ENCODE peak calls at places on chromosomes 1 and 21, in five cellular contexts. C, Y, R, B and Q are unnamed samples.

GRCh38 chr1:167775178-167775577 is 53.4 kb downstream of the MPZL1 start:
- DNase-seq in Y (no peak), C (peak), B (no peak), R (no peak), Q (no peak)

GRCh38 chr1:85372683-85373446 is 92.1 kb downstream of the DDAH1 start:
- DNase-seq in C (peak), R (no peak), B (no peak), Y (no peak), Q (no peak)

GRCh38 chr1:212012034-212012740 is 23.2 kb downstream of the INTS7 start:
- DNase-seq in C (peak), R (peak), B (peak), Y (peak), Q (peak)

GRCh38 chr1:35243681-35244080 is 24.8 kb upstream of the ZMYM4 start:
- DNase-seq in C (no peak), Y (no peak), R (no peak), B (no peak), Q (no peak)

GRCh38 chr1:97017895-97018294 is 296.3 kb downstream of the PTBP2 start:
- DNase-seq in C (no peak), R (no peak), B (no peak), Y (peak), Q (no peak)

GRCh38 chr1:240797050-240797449 is 185.1 kb upstream of the GREM2 start:
- DNase-seq in C (peak), R (no peak), B (no peak), Y (no peak), Q (no peak)

GRCh38 chr1:194873328-194873923 is 1687.0 kb upstream of the B3GALT2 start:
- DNase-seq in Y (no peak), R (no peak), B (no peak), C (peak), Q (no peak)

GRCh38 chr1:45299981-45300668 is 26.6 kb upstream of the HPDL start:
- DNase-seq in C (peak), Y (peak), R (no peak), B (peak), Q (peak)

GRCh38 chr1:18109756-18110597 is 2.4 kb downstream of the IGSF21 start:
- DNase-seq in Y (peak), B (no peak), C (peak), R (peak), Q (peak)

GRCh38 chr1:2088434-2088833 is 38.2 kb downstream of the PRKCZ start:
- DNase-seq in B (peak), Y (no peak), C (peak), R (no peak), Q (no peak)

GRCh38 chr1:20380616-20381035 is 90.0 kb downstream of the VWA5B1 start:
- DNase-seq in R (no peak), Y (no peak), B (no peak), C (peak), Q (peak)

GRCh38 chr21:46675595-46676280 is 40.3 kb downstream of the PRMT2 start:
- DNase-seq in B (no peak), R (no peak), C (no peak), Y (no peak), Q (no peak)

GRCh38 chr1:42529724-42530161 is 66.7 kb downstream of the CCDC30 start:
- DNase-seq in C (peak), B (no peak), Y (no peak), R (no peak), Q (no peak)

GRCh38 chr1:71522721-71523120 is 441.9 kb upstream of the ZRANB2 start:
- DNase-seq in C (peak), Y (no peak), B (no peak), R (no peak), Q (no peak)

GRCh38 chr1:88609051-88609450 is 75.0 kb upstream of the PKN2 start:
- DNase-seq in Y (peak), R (no peak), C (no peak), B (no peak), Q (no peak)

GRCh38 chr1:24415910-24416665 is 486 bp downstream of the NIPAL3 start:
- DNase-seq in Y (peak), R (peak), C (peak), B (no peak), Q (no peak)

GRCh38 chr1:204450461-204451257 is 39.0 kb upstream of the PPP1R15B start:
- DNase-seq in Y (peak), B (no peak), R (peak), C (no peak), Q (no peak)

GRCh38 chr1:15017105-15017504 is 136.4 kb upstream of the TMEM51 start:
- DNase-seq in C (no peak), B (no peak), Y (no peak), R (no peak), Q (no peak)

GRCh38 chr1:228405979-228406265 is 713 bp downstream of the TRIM11 start:
- DNase-seq in Y (no peak), B (no peak), C (peak), R (no peak), Q (peak)

DNA sequence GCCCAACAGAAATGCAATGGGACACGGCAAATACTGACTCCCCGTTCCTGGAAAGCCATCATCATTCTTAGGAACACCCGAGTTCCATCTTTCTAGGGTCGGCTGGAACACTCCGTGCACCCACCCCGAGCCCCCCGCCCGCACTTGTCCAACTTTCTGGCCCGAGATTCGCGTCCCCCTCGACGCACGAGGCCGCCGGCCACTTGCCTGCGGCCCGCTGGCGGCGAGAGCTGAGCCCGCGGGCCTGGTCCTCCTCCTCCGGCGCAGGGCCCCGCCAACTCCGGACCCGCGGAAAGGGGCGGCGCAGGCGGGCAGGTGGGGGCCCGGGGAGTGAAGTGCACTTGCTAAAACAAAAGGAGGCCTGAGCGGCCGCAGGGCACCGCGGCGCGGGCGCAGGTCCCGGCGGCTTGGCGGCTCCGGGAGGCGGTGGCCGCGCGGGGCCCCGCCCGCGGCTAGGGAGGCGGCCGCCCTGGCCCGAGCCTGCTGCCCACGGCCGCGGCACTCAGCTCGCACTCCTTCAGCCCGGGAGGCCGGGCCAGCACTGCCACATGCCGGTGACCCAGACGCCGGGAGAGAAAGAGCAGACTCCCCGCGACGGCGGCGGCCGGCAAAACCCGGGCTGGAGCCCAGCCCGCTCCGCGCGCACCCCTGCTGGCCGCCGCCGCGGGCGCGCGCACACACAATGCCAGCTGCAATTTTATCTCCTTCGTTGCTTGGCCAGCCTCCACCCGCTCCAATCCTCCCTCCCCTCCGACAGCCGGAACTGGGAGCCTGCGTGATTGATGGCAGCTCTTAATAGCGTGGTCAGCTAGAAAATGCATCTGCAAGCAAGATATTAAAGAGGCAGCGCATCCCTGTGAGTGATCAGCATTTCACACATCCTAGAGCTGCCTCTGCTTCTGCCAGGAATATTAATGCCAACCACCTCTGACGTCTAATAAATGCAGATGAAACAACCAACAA is 114.3 kb downstream of the RERE start:
- DNase-seq in B (peak), R (peak), Y (peak), C (peak), Q (peak)
- TF ChIP-seq CTCF in B (no peak), R (peak), Y (no peak), C (no peak), Q (no peak)

DNA sequence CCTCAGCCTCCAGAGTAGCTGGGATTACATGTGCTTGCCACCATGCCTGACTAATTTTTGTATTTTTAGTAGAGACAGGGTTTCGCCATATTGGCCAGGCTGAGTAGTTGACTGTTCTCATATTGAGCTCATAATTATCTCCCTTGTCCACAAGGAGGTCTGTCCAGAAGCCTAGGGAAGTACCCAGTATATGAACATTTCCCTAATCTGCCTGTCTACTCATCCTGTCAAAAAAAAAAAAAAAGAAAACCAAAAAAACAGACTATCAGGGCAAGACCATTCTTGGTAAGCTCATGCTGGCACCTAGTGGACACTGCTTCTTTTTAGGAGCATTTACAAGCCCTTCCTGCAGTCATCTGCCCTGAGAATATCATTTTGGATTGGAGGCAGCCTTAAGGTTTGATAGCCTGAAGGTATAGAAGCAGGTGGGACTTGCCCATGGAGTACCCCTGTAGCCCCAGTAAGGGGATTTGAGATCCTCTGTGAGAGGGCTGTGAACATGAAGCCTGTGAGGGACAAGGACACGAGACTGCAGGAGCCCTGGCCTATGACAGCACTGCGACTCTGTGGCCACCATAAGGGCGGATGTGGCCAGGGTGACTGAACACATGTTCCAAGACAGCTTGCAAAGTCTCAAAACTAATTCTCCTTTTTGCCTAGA is 10.8 kb upstream of the DUSP12 start:
- DNase-seq in Y (peak), C (peak), R (peak), B (no peak), Q (no peak)
- TF ChIP-seq CTCF in Y (peak), C (peak), R (peak), B (no peak), Q (peak)

GRCh38 chr21:35169574-35169973 is 120.5 kb upstream of the RUNX1 start:
- DNase-seq in R (no peak), B (no peak), C (no peak), Y (no peak), Q (no peak)

GRCh38 chr21:35170244-35170756 is 121.2 kb upstream of the RUNX1 start:
- DNase-seq in C (no peak), R (no peak), Y (no peak), B (no peak), Q (no peak)

GRCh38 chr21:35170818-35171217 is 121.7 kb upstream of the RUNX1 start:
- DNase-seq in C (no peak), B (no peak), R (no peak), Y (no peak), Q (no peak)

GRCh38 chr21:35171385-35171784 is 122.3 kb upstream of the RUNX1 start:
- DNase-seq in B (no peak), R (no peak), C (no peak), Y (no peak), Q (no peak)

DNA sequence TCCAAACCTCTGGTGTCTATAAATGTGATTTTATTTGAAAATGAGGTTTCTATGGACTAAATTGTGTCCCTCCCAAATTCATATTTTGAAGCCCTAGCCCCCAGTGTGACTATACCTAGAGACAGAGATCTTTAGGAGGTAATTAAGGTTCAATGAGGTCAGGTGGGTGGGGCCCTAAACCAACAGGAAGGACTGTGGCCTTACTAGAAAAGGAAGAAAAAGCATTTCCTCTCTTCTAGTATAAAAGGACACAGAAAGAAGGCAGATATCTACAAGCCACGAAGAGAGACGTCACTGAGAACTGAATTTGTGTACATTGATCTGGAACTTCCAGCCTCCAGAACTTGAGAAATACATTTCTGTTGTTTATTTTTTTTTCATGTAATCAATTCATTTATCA is 123.1 kb upstream of the RUNX1 start:
- DNase-seq in Y (no peak), B (no peak), C (no peak), R (no peak), Q (no peak)
- TF ChIP-seq CTCF in Y (no peak), B (no peak), C (no peak), R (no peak), Q (no peak)

DNA sequence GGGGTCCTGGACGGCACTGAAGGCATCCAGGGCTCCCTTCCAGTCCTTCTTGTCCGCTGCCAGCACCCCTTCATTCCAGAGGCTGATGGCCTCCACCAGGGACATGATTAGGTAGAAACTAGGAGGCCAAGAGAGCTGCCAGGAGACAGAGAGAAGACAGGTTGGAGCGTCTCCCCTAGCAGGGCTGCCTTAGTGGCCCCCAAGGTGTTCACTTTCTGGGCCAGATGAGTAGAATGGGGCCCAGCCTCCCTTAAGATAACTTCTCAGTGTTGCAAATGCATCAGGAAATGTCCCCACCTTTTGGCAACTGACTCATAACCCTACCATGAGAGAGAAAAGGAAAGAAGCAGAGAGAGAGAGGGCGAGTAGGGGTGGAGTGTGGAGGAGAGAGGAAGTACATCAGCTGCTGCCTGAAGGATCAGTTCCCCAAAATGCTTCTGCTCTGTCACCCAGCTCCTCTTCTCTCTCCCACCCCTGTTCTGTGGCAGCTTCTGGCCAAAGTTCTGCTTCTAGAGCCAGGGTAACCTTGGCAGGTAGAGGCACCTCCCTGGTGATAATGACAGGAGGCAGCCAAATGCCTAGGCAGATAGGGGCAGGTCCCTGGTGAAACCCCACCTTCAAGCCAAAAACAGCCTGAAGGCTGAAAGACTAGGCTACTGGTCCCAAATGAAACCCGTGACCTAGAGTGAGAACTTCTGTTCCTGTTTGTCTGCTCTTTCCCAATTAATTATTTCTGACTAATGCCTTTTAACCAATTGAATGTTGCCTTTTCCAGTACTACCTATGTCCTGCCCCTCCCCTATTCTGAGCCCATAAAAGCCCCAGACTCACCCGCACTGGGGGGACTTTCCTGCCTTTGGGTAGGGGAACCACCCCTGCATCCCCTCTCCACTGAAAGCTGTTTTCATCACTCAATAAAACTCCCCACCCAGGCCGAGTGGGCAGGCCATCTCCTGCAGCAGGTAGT is at the start of gene NCF2:
- DNase-seq in C (no peak), Y (no peak), B (no peak), R (no peak), Q (no peak)
- TF ChIP-seq CTCF in C (no peak), Y (no peak), B (no peak), R (no peak), Q (no peak)

DNA sequence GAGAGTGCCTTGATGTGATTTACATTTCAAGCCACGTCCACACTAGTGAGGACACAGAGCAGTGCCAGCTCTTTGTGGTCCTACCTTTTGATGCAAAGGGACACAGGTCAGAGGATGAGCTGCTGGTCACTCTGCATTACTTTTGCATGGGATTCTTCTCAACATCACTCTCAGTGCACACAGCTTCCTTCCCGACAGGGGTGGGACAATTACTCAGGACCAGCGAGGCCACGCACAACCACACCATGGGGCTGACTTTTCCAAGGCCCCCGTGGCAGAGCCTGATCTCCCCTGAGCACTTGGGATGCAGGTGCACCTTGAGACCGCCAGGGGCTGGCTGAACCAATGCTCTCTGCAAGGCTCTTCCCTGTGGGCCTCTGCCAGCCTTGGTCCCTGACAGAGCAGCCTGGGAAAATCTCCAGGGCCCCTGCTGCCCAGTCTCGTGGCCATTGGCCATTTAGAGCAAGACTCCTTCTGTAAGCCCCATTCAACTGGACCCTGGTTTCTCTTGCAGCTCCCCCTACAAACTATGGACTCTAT is 13.2 kb upstream of the PRAMEF12 start:
- DNase-seq in C (no peak), R (no peak), B (no peak), Y (no peak), Q (no peak)
- TF ChIP-seq CTCF in C (no peak), R (no peak), B (no peak), Y (no peak), Q (peak)

GRCh38 chr1:153967109-153967999 is at the start of gene CREB3L4:
- DNase-seq in B (peak), R (peak), Y (peak), C (peak), Q (peak)
- TF ChIP-seq CTCF in B (no peak), R (peak), Y (peak), C (peak), Q (peak)